ENCODE peak calls at places on chromosomes 3 and 15, in six cellular contexts. Y is colonic mucosa, V is GM13976, H is transverse colon, Q is B cell, X is AG04449. A is an unnamed sample.

GRCh38 chr3:23668430-23668904 is 137.3 kb upstream of the UBE2E1 start:
- DNase-seq in Y (no peak), X (peak; percentile 63), Q (no peak), V (no peak), H (no peak), A (peak; percentile 85)

GRCh38 chr3:130834476-130834875 is 59.4 kb upstream of the ATP2C1 start:
- DNase-seq in X (no peak), Y (no peak), Q (no peak), V (no peak), H (no peak), A (peak; percentile 16)

GRCh38 chr15:57589276-57590073 is 2.2 kb upstream of the MYZAP start:
- DNase-seq in V (no peak), Q (no peak), H (no peak), Y (no peak), X (no peak), A (no peak)

GRCh38 chr3:172512363-172512762 is 10.9 kb downstream of the TNFSF10 start:
- DNase-seq in V (no peak), Y (peak; percentile 66), H (peak; percentile 67), X (no peak), Q (peak; percentile 35), A (no peak)

GRCh38 chr3:46634856-46635255 is 22.5 kb downstream of the FAM240A start:
- DNase-seq in H (no peak), V (no peak), Q (no peak), X (no peak), Y (no peak), A (no peak)

GRCh38 chr3:52443791-52444687 is 864 bp downstream of the SEMA3G start:
- DNase-seq in Y (no peak), H (no peak), V (peak; percentile 28), X (no peak), Q (no peak), A (no peak)

GRCh38 chr3:15794303-15794771 is 3.4 kb downstream of the ANKRD28 start:
- DNase-seq in Y (no peak), X (peak; percentile 29), Q (no peak), V (no peak), H (no peak), A (peak; percentile 75)

GRCh38 chr15:79943820-79944219 is 27.2 kb downstream of the BCL2A1 start:
- DNase-seq in Y (no peak), Q (no peak), X (no peak), V (peak; percentile 51), H (no peak), A (peak; percentile 55)

GRCh38 chr15:31752905-31753304 is 277.4 kb upstream of the CHRNA7 start:
- DNase-seq in Q (no peak), V (no peak), Y (no peak), X (no peak), H (no peak), A (no peak)

GRCh38 chr3:127750226-127751031 is 71.9 kb downstream of the MGLL start:
- DNase-seq in Y (no peak), X (peak; percentile 76), H (peak; percentile 41), V (peak; percentile 54), Q (no peak), A (peak; percentile 84)

GRCh38 chr3:129934234-129935123 is 40.0 kb upstream of the TRH start:
- DNase-seq in V (peak; percentile 64), Q (peak; percentile 54), X (no peak), Y (peak; percentile 32), H (no peak), A (no peak)

GRCh38 chr15:93479679-93480078 is 390.7 kb upstream of the RGMA start:
- DNase-seq in V (no peak), Q (no peak), H (peak; percentile 12), X (no peak), Y (no peak), A (no peak)

GRCh38 chr15:70093481-70094309 is 4.0 kb downstream of the TLE3 start:
- DNase-seq in X (no peak), V (no peak), Y (peak; percentile 81), Q (no peak), H (peak; percentile 68), A (no peak)

GRCh38 chr3:161351330-161351729 is 20.0 kb downstream of the SPTSSB start:
- DNase-seq in X (no peak), H (no peak), Q (no peak), V (no peak), Y (no peak), A (no peak)

GRCh38 chr3:86793786-86794185 is 197.2 kb downstream of the VGLL3 start:
- DNase-seq in X (peak; percentile 92), H (no peak), Y (no peak), Q (no peak), V (no peak), A (peak; percentile 96)

GRCh38 chr3:134366221-134366927 is 7.9 kb downstream of the AMOTL2 start:
- DNase-seq in V (no peak), Q (no peak), X (no peak), H (no peak), Y (peak; percentile 3), A (peak; percentile 23)

GRCh38 chr3:145807990-145808389 is 353.0 kb downstream of the PLOD2 start:
- DNase-seq in V (peak; percentile 4), H (no peak), Q (no peak), Y (no peak), X (no peak), A (peak; percentile 19)

GRCh38 chr3:15439476-15439875 is 12.1 kb downstream of the EAF1 start:
- DNase-seq in V (no peak), Q (no peak), X (no peak), H (no peak), Y (no peak), A (peak; percentile 10)

GRCh38 chr15:34304613-34305012 is 33.0 kb downstream of the SLC12A6 start:
- DNase-seq in Y (no peak), H (no peak), Q (no peak), V (no peak), X (peak; percentile 45), A (peak; percentile 3)

GRCh38 chr3:196740476-196741400 is 1.1 kb downstream of the PAK2 start:
- DNase-seq in V (peak; percentile 42), H (no peak), Q (no peak), X (no peak), Y (peak; percentile 59), A (peak; percentile 65)

GRCh38 chr3:108060331-108060730 is 30.5 kb downstream of the CD47 start:
- DNase-seq in Q (no peak), H (no peak), X (no peak), Y (no peak), V (no peak), A (no peak)

GRCh38 chr3:194879126-194879887 is 193.6 kb downstream of the FAM43A start:
- DNase-seq in H (peak; percentile 9), V (no peak), X (no peak), Y (no peak), Q (peak; percentile 24), A (no peak)

GRCh38 chr3:190192087-190192486 is 71.4 kb upstream of the P3H2 start:
- DNase-seq in Q (no peak), V (no peak), Y (no peak), X (no peak), H (no peak), A (no peak)

GRCh38 chr15:65832549-65833364 is 36.5 kb upstream of the RAB11A start:
- DNase-seq in V (no peak), Y (peak; percentile 88), Q (no peak), H (peak; percentile 82), X (peak; percentile 77), A (peak; percentile 91)
- TF ChIP-seq CTCF in V (no peak), Y (no peak), Q (no peak), H (peak; percentile 25), X (no peak), A (peak; percentile 50)

GRCh38 chr15:39785139-39785538 is 2.5 kb upstream of the FSIP1 start:
- DNase-seq in X (no peak), Y (no peak), Q (no peak), H (no peak), V (no peak), A (no peak)
- TF ChIP-seq CTCF in X (no peak), Y (no peak), Q (no peak), H (no peak), V (no peak), A (no peak)

DNA sequence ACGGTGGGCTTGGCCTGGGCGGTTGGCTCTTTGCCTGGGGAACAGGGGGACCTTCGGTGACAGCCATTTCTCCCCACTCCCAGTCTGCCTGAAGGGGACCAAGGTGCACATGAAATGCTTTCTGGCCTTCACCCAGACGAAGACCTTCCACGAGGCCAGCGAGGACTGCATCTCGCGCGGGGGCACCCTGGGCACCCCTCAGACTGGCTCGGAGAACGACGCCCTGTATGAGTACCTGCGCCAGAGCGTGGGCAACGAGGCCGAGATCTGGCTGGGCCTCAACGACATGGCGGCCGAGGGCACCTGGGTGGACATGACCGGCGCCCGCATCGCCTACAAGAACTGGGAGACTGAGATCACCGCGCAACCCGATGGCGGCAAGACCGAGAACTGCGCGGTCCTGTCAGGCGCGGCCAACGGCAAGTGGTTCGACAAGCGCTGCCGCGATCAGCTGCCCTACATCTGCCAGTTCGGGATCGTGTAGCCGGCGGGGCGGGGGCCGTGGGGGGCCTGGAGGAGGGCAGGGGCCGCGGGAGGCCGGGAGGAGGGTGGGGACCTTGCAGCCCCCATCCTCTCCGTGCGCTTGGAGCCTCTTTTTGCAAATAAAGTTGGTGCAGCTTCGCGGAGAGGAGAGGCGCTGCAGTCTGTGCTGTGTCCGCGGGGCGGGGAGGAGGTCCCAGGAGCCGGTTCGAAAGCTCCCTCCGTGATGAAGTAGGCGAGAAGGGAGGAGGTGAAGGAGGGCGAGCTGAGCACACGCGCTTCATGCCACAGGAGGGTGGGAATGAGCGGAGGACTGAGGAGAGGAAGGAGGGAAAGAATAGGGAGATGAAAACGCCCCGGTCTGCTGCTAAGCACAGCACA is 9.6 kb downstream of the CLEC3B start:
- DNase-seq in X (no peak), Y (peak; percentile 34), H (no peak), V (no peak), Q (peak; percentile 36), A (no peak)
- TF ChIP-seq CTCF in X (no peak), Y (no peak), H (peak; percentile 12), V (no peak), Q (no peak), A (peak; percentile 27)

GRCh38 chr15:71114066-71114680 is 1.1 kb upstream of the THSD4 start:
- DNase-seq in Q (no peak), X (no peak), Y (no peak), V (no peak), H (no peak), A (no peak)

GRCh38 chr15:71116366-71116765 is 1.1 kb downstream of the THSD4 start:
- DNase-seq in V (no peak), X (no peak), Y (peak; percentile 60), Q (no peak), H (peak; percentile 24), A (no peak)

GRCh38 chr15:71114887-71115566 is at the start of gene THSD4:
- DNase-seq in V (peak; percentile 92), Y (peak; percentile 76), X (no peak), H (peak; percentile 78), Q (peak; percentile 71), A (peak; percentile 61)

GRCh38 chr15:71116942-71117341 is 1.7 kb downstream of the THSD4 start:
- DNase-seq in H (peak; percentile 59), Q (no peak), Y (peak; percentile 64), V (no peak), X (no peak), A (no peak)

DNA sequence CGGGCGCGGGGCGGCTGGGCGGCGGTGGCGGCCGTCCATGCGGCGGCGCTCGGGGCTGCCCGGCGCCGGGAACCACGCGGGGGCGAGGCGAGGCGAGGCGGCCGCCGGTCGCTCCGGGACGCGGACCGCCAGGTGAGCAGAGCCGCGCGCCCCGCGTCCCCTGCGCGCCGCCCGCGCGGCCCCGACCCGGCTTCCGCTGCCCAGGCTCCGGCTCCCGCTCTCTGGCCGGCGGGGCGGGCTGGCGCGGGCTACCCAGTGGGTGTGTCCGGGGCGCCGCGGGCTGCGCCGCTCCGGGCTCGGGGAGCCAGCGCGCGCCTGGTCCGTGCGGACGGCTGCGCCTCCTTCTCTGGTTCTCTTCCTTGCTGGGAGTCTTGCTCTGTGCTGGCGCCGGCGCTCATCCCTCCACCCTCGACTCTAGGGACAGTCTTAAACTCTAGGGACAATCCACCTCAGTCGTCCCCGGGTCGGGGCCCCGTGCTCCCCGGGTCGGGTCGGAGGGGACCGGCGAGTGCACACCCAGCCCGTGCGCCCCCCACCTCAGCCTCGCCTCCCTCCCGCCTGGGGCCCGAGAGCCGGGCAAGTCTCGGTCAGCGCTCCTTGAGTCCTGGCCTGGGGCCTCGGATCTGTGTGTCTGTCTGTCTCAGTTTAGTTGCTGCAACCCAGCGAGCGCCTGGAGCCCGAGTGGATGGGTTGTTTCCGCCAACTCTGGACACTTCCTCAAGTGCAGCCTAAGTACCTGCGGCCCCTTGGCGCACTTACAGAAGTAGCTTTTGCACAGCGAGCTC is 488 bp downstream of the THSD4 start:
- DNase-seq in Q (peak; percentile 50), X (no peak), V (no peak), Y (peak; percentile 72), H (peak; percentile 71), A (no peak)
- TF ChIP-seq CTCF in Q (no peak), X (no peak), V (no peak), Y (no peak), H (peak; percentile 27), A (peak; percentile 12)